ENCODE peak calls at places on chromosome 18, in nine cellular contexts. Q is heart left ventricle; D is BJ; I is activated naive CD4-positive, alpha-beta T cell treated with anti-CD3 and anti-CD28 coated beads, Interleukin-2, amount 10 ng/mL, durations not matched to agents 7 days and 5 days; B is activated effector memory CD4-positive, alpha-beta T cell treated with Interleukin-2 at 50 U/mL for 16 hours; L is AG04450; T is AG08396; N is posterior vena cava; U is activated T-cell treated with anti-CD3 and anti-CD28 coated beads for 1 hour. Z is an unnamed sample.

GRCh38 chr18:47204908-47205522 is 28.9 kb upstream of the IER3IP1 start:
- DNase-seq in Q (no peak), U (peak), D (no peak), B (no peak), N (no peak), L (peak), T (peak), I (peak), Z (peak)

GRCh38 chr18:64713284-64713683 is 564.4 kb upstream of the LINC00305 start:
- DNase-seq in D (no peak), B (no peak), Q (peak), I (no peak), T (no peak), U (no peak), L (no peak), N (peak), Z (no peak)

GRCh38 chr18:28854964-28855363 is 678.0 kb upstream of the CDH2 start:
- DNase-seq in Q (no peak), L (no peak), B (no peak), I (no peak), T (no peak), N (no peak), U (no peak), D (no peak), Z (no peak)

GRCh38 chr18:79260510-79260909 is 135.2 kb upstream of the NFATC1 start:
- DNase-seq in T (no peak), D (no peak), N (no peak), U (no peak), L (no peak), I (no peak), Q (no peak), B (no peak), Z (no peak)

GRCh38 chr18:48034651-48035555 is 104.4 kb upstream of the SMAD2 start:
- DNase-seq in T (no peak), N (no peak), I (no peak), L (no peak), D (no peak), U (no peak), Q (no peak), B (no peak), Z (no peak)

GRCh38 chr18:64090876-64091275 is 58.0 kb downstream of the LINC00305 start:
- DNase-seq in U (no peak), N (no peak), I (no peak), Q (no peak), T (no peak), L (no peak), B (no peak), D (no peak), Z (no peak)

GRCh38 chr18:79465392-79465991 is 69.8 kb downstream of the NFATC1 start:
- DNase-seq in L (no peak), T (no peak), D (no peak), B (no peak), N (no peak), Q (no peak), I (no peak), U (no peak), Z (no peak)

GRCh38 chr18:41624461-41624860 is 330.6 kb upstream of the PIK3C3 start:
- DNase-seq in U (no peak), D (no peak), B (no peak), T (no peak), N (no peak), Q (no peak), L (no peak), I (no peak), Z (no peak)

GRCh38 chr18:65409266-65409665 is 341.5 kb upstream of the CDH7 start:
- DNase-seq in T (no peak), N (no peak), I (no peak), Q (no peak), B (no peak), D (no peak), L (no peak), U (no peak), Z (no peak)

GRCh38 chr18:56836173-56836572 is 185.0 kb downstream of the WDR7 start:
- DNase-seq in Q (no peak), T (no peak), I (no peak), L (no peak), B (no peak), U (no peak), D (no peak), N (no peak), Z (no peak)

GRCh38 chr18:79503891-79504475 is 108.3 kb downstream of the NFATC1 start:
- DNase-seq in U (no peak), L (no peak), I (peak), Q (no peak), D (no peak), B (no peak), T (no peak), N (peak), Z (no peak)

GRCh38 chr18:23900979-23901378 is 113.6 kb upstream of the TTC39C start:
- DNase-seq in Q (no peak), D (no peak), B (no peak), T (no peak), U (no peak), L (no peak), N (no peak), I (no peak), Z (no peak)

GRCh38 chr18:48838921-48839818 is 111.6 kb downstream of the SMAD7 start:
- DNase-seq in T (peak), D (peak), I (no peak), Q (peak), B (no peak), N (peak), L (no peak), U (no peak), Z (no peak)

GRCh38 chr18:57209697-57210096 is 62.8 kb downstream of the BOD1L2 start:
- DNase-seq in Q (no peak), I (no peak), B (no peak), D (no peak), U (no peak), L (no peak), T (no peak), N (no peak), Z (no peak)

GRCh38 chr18:7369006-7369405 is 138.1 kb downstream of the LRRC30 start:
- DNase-seq in I (no peak), D (no peak), N (no peak), L (no peak), B (no peak), T (no peak), Q (no peak), U (no peak), Z (no peak)

GRCh38 chr18:28331551-28331950 is 154.6 kb upstream of the CDH2 start:
- DNase-seq in B (no peak), L (no peak), Q (no peak), N (no peak), T (no peak), I (no peak), D (no peak), U (no peak), Z (no peak)

GRCh38 chr18:65817178-65817577 is 66.4 kb downstream of the CDH7 start:
- DNase-seq in T (no peak), Q (no peak), D (no peak), I (no peak), U (no peak), L (no peak), B (no peak), N (no peak), Z (no peak)

GRCh38 chr18:55252053-55252675 is 292.9 kb upstream of the CCDC68 start:
- DNase-seq in Q (no peak), T (no peak), L (no peak), N (no peak), I (no peak), U (no peak), D (no peak), B (no peak), Z (no peak)

GRCh38 chr18:23964282-23965238 is 50.0 kb upstream of the TTC39C start:
- DNase-seq in L (no peak), Q (no peak), B (peak), U (peak), T (no peak), N (no peak), D (no peak), I (peak), Z (peak)

GRCh38 chr18:50340078-50340477 is 34.8 kb upstream of the SKA1 start:
- DNase-seq in Q (no peak), D (no peak), L (no peak), B (no peak), U (no peak), T (no peak), N (no peak), I (no peak), Z (no peak)

GRCh38 chr18:57846258-57846657 is 43.1 kb upstream of the ATP8B1 start:
- DNase-seq in B (no peak), Q (no peak), D (peak), T (peak), I (no peak), U (no peak), N (no peak), L (peak), Z (no peak)

GRCh38 chr18:32324173-32324572 is 134.3 kb downstream of the MEP1B start:
- DNase-seq in B (no peak), L (no peak), I (no peak), T (no peak), N (no peak), Q (no peak), U (no peak), D (peak), Z (no peak)

GRCh38 chr18:26480897-26481795 is 67.2 kb downstream of the KCTD1 start:
- DNase-seq in B (no peak), L (peak), Q (no peak), U (no peak), D (peak), I (no peak), T (peak), N (no peak), Z (no peak)

GRCh38 chr18:69617888-69618287 is 217.2 kb downstream of the DOK6 start:
- DNase-seq in B (no peak), U (no peak), N (no peak), I (no peak), T (peak), Q (no peak), D (peak), L (peak), Z (no peak)

GRCh38 chr18:49875783-49876182 is 62.5 kb upstream of the ACAA2 start:
- DNase-seq in B (no peak), L (no peak), T (no peak), U (no peak), Q (no peak), D (no peak), N (no peak), I (no peak), Z (no peak)

GRCh38 chr18:63588869-63589268 is 1.7 kb downstream of the SERPINB13 start:
- DNase-seq in D (no peak), N (no peak), U (no peak), Q (no peak), B (no peak), T (no peak), I (no peak), L (no peak), Z (no peak)

GRCh38 chr18:22349317-22349898 is 68.3 kb downstream of the CTAGE1 start:
- DNase-seq in N (no peak), Q (no peak), L (no peak), U (no peak), D (no peak), I (no peak), T (no peak), B (no peak), Z (no peak)

GRCh38 chr18:21457179-21457535 is 143.3 kb downstream of the ESCO1 start:
- DNase-seq in T (no peak), I (no peak), U (no peak), L (no peak), D (no peak), B (no peak), N (no peak), Q (no peak), Z (no peak)

GRCh38 chr18:52439457-52439856 is 99.5 kb downstream of the DCC start:
- DNase-seq in D (no peak), U (no peak), L (no peak), N (no peak), I (no peak), B (no peak), Q (no peak), T (no peak), Z (no peak)

GRCh38 chr18:55925772-55926171 is 337.8 kb upstream of the TCF4 start:
- DNase-seq in B (no peak), I (no peak), U (no peak), N (no peak), L (no peak), Q (no peak), T (no peak), D (peak), Z (no peak)

GRCh38 chr18:48388478-48388877 is 20.7 kb downstream of the ZBTB7C start:
- DNase-seq in N (no peak), L (no peak), D (no peak), Q (no peak), T (no peak), U (no peak), I (no peak), B (no peak), Z (no peak)

GRCh38 chr18:55001625-55002024 is 42.4 kb upstream of the CCDC68 start:
- DNase-seq in N (no peak), D (no peak), T (no peak), Q (no peak), U (no peak), L (no peak), B (no peak), I (no peak), Z (no peak)

GRCh38 chr18:2883137-2883671 is 36.4 kb downstream of the EMILIN2 start:
- DNase-seq in L (no peak), N (no peak), D (no peak), B (peak), T (no peak), Q (no peak), I (peak), U (peak), Z (no peak)

GRCh38 chr18:62637403-62637802 is 77.9 kb upstream of the PHLPP1 start:
- DNase-seq in L (no peak), U (no peak), D (no peak), Q (no peak), N (no peak), T (no peak), I (no peak), B (no peak), Z (no peak)

GRCh38 chr18:76412010-76412817 is 82.8 kb downstream of the ZNF516 start:
- DNase-seq in B (no peak), N (no peak), L (no peak), Q (no peak), I (peak), T (peak), D (no peak), U (no peak), Z (no peak)

GRCh38 chr18:31498450-31499156 is 626 bp downstream of the DSG2 start:
- DNase-seq in L (no peak), Q (no peak), B (no peak), U (no peak), N (no peak), T (no peak), I (no peak), D (no peak), Z (no peak)

GRCh38 chr18:26574958-26575864 is 26.9 kb upstream of the KCTD1 start:
- DNase-seq in L (no peak), D (peak), Q (peak), T (peak), N (peak), B (no peak), I (no peak), U (no peak), Z (no peak)

GRCh38 chr18:31486165-31486564 is 11.8 kb upstream of the DSG2 start:
- DNase-seq in B (no peak), U (no peak), D (no peak), I (no peak), Q (no peak), N (no peak), L (no peak), T (no peak), Z (no peak)

GRCh38 chr18:4203525-4203924 is 251.6 kb downstream of the DLGAP1 start:
- DNase-seq in B (no peak), T (no peak), I (no peak), D (no peak), N (no peak), L (no peak), Q (no peak), U (no peak), Z (no peak)

GRCh38 chr18:39487932-39488331 is 1922.3 kb upstream of the CELF4 start:
- DNase-seq in T (no peak), L (no peak), Q (no peak), B (no peak), I (no peak), U (no peak), D (no peak), N (no peak), Z (no peak)